ENCODE peak calls at places on chromosomes 1 and 21, in ten cellular contexts. E, M, I, Z, G, Q, A, X, H and V are unnamed samples.

GRCh38 chr21:36725793-36726386 is 27.0 kb downstream of the SIM2 start:
- DNase-seq in E (no peak), M (no peak), I (peak), Z (no peak), G (no peak), Q (no peak), A (no peak), X (no peak), H (no peak), V (no peak)

GRCh38 chr1:36653850-36654249 is 171.1 kb upstream of the CSF3R start:
- DNase-seq in E (no peak), M (no peak), I (no peak), Z (peak), G (no peak), Q (no peak), A (no peak), X (no peak), H (peak), V (no peak)

GRCh38 chr1:29122987-29123870 is 474 bp downstream of the TMEM200B start:
- DNase-seq in E (peak), M (peak), I (no peak), Z (peak), G (peak), Q (peak), A (peak), X (no peak), H (no peak), V (no peak)

GRCh38 chr1:160097196-160097910 is 1.1 kb downstream of the IGSF8 start:
- DNase-seq in E (peak), M (no peak), I (no peak), Z (no peak), G (no peak), Q (no peak), A (peak), X (no peak), H (no peak), V (no peak)

GRCh38 chr1:61285371-61285885 is 203.1 kb downstream of the NFIA start:
- DNase-seq in E (no peak), M (no peak), I (no peak), Z (no peak), G (no peak), Q (no peak), A (no peak), X (no peak), H (no peak), V (no peak)

GRCh38 chr21:46667735-46668380 is 32.4 kb downstream of the PRMT2 start:
- DNase-seq in E (no peak), M (no peak), I (no peak), Z (peak), G (peak), Q (peak), A (no peak), X (no peak), H (peak), V (no peak)

GRCh38 chr1:23960291-23960718 is 677 bp downstream of the PNRC2 start:
- DNase-seq in E (no peak), M (no peak), I (no peak), Z (peak), G (no peak), Q (no peak), A (no peak), X (no peak), H (peak), V (no peak)

GRCh38 chr1:25647863-25648262 is 31.3 kb downstream of the MAN1C1 start:
- DNase-seq in E (no peak), M (no peak), I (peak), Z (no peak), G (no peak), Q (no peak), A (no peak), X (no peak), H (no peak), V (no peak)

GRCh38 chr1:204598319-204598969 is 82.2 kb downstream of the MDM4 start:
- DNase-seq in E (no peak), M (no peak), I (no peak), Z (no peak), G (no peak), Q (no peak), A (no peak), X (no peak), H (no peak), V (no peak)